ENCODE peak calls at places on chromosomes 5 and 9, in six cellular contexts. N is transverse colon, H is NCI-H1436, R is SJCRH30, P is left kidney, V is AG20443. I is an unnamed sample.

GRCh38 chr9:88747768-88748167 is 212.8 kb downstream of the NXNL2 start:
- DNase-seq in N (no peak), H (no peak), R (no peak), P (no peak), V (peak; percentile 85), I (no peak)

GRCh38 chr5:171388816-171389168 is 1.1 kb downstream of the NPM1 start:
- DNase-seq in N (no peak), H (no peak), R (no peak), P (no peak), V (no peak), I (no peak)

GRCh38 chr9:137461663-137462395 is 2.7 kb upstream of the NSMF start:
- DNase-seq in N (peak; percentile 76), H (no peak), R (no peak), P (peak; percentile 59), V (no peak), I (peak; percentile 93)

GRCh38 chr5:67774796-67775195 is 440.8 kb upstream of the PIK3R1 start:
- DNase-seq in N (no peak), H (no peak), R (no peak), P (no peak), V (no peak), I (no peak)

GRCh38 chr5:160033546-160034252 is 24.8 kb downstream of the TTC1 start:
- DNase-seq in N (no peak), H (no peak), R (no peak), P (no peak), V (no peak), I (no peak)

GRCh38 chr5:148684528-148684927 is 30.2 kb upstream of the HTR4 start:
- DNase-seq in N (no peak), H (no peak), R (no peak), P (no peak), V (no peak), I (no peak)

GRCh38 chr5:143235423-143235822 is 168.1 kb downstream of the NR3C1 start:
- DNase-seq in N (no peak), H (no peak), R (no peak), P (no peak), V (peak; percentile 82), I (no peak)

GRCh38 chr5:173454381-173454763 is 126.2 kb upstream of the STC2 start:
- DNase-seq in N (no peak), H (no peak), R (peak; percentile 59), P (no peak), V (peak; percentile 30), I (no peak)

GRCh38 chr5:56161446-56161838 is 71.7 kb downstream of the ANKRD55 start:
- DNase-seq in N (no peak), H (no peak), R (no peak), P (no peak), V (no peak), I (no peak)

GRCh38 chr9:137694236-137694959 is 75.6 kb downstream of the EHMT1 start:
- DNase-seq in N (no peak), H (no peak), R (no peak), P (no peak), V (no peak), I (peak; percentile 76)

GRCh38 chr5:71948206-71948605 is 159.1 kb upstream of the MAP1B start:
- DNase-seq in N (no peak), H (no peak), R (no peak), P (no peak), V (no peak), I (no peak)

GRCh38 chr5:92687793-92688467 is 893.1 kb downstream of the NR2F1-AS1 start:
- DNase-seq in N (no peak), H (no peak), R (peak; percentile 39), P (peak; percentile 86), V (peak; percentile 48), I (no peak)

GRCh38 chr9:103674271-103674670 is 419.8 kb upstream of the SMC2 start:
- DNase-seq in N (no peak), H (no peak), R (no peak), P (no peak), V (no peak), I (no peak)